ENCODE peak calls at places on chromosome 10, in five cellular contexts. C is AG04449; N is stimulated activated CD8-positive, alpha-beta memory T cell treated with anti-CD3 and anti-CD28 coated beads, Interleukin-12 subunit alpha, Interleukin-12 subunit beta, amount 100 ng/mL, for 1 hour; H is HCT116; J is Right ventricle myocardium inferior. Z is an unnamed sample.

GRCh38 chr10:25226775-25227682 is 52.2 kb downstream of the GPR158 start:
- DNase-seq in C (no peak), J (no peak), N (no peak), H (peak), Z (no peak)

GRCh38 chr10:125886914-125887512 is 5.9 kb upstream of the DHX32 start:
- DNase-seq in H (no peak), J (no peak), C (no peak), N (no peak), Z (no peak)

GRCh38 chr10:23886355-23886754 is 322.6 kb upstream of the KIAA1217 start:
- DNase-seq in H (no peak), C (no peak), N (no peak), J (no peak), Z (no peak)

GRCh38 chr10:84659497-84660276 is 331.3 kb downstream of the CCSER2 start:
- DNase-seq in H (no peak), C (no peak), J (no peak), N (no peak), Z (no peak)

GRCh38 chr10:30435068-30435422 is 1.1 kb downstream of the MAP3K8 start:
- DNase-seq in H (no peak), N (no peak), C (no peak), J (no peak), Z (no peak)

GRCh38 chr10:4131407-4132215 is 346.6 kb upstream of the KLF6 start:
- DNase-seq in H (no peak), C (peak), J (no peak), N (no peak), Z (peak)

GRCh38 chr10:86305521-86305920 is 61.1 kb downstream of the GRID1 start:
- DNase-seq in C (no peak), J (no peak), H (no peak), N (no peak), Z (no peak)

GRCh38 chr10:27659786-27660185 is 85.8 kb downstream of the MKX start:
- DNase-seq in C (no peak), H (no peak), J (no peak), N (no peak), Z (no peak)

GRCh38 chr10:110337906-110338305 is 33.2 kb upstream of the SMNDC1 start:
- DNase-seq in H (no peak), N (no peak), J (no peak), C (no peak), Z (no peak)

GRCh38 chr10:81905161-81905560 is 30.2 kb downstream of the NRG3 start:
- DNase-seq in J (no peak), N (no peak), C (no peak), H (no peak), Z (no peak)

GRCh38 chr10:99329238-99329890 is at the start of gene CNNM1:
- DNase-seq in N (no peak), J (no peak), H (no peak), C (no peak), Z (no peak)

GRCh38 chr10:104735036-104735435 is 93.9 kb downstream of the SORCS3 start:
- DNase-seq in H (no peak), C (no peak), J (peak), N (no peak), Z (no peak)

GRCh38 chr10:74048433-74048832 is 50.5 kb downstream of the VCL start:
- DNase-seq in H (no peak), N (no peak), J (no peak), C (no peak), Z (no peak)

GRCh38 chr10:6647811-6648526 is 67.9 kb upstream of the PRKCQ start:
- DNase-seq in N (peak), C (no peak), H (peak), J (peak), Z (no peak)

GRCh38 chr10:74766501-74766900 is 59.9 kb upstream of the KAT6B start:
- DNase-seq in J (no peak), N (no peak), C (no peak), H (no peak), Z (no peak)

GRCh38 chr10:131211146-131211545 is 100.4 kb downstream of the TCERG1L start:
- DNase-seq in H (no peak), C (no peak), N (no peak), J (no peak), Z (no peak)

GRCh38 chr10:71086439-71087080 is 125.8 kb upstream of the UNC5B start:
- DNase-seq in J (no peak), N (no peak), C (no peak), H (no peak), Z (no peak)

GRCh38 chr10:60466267-60467201 is 76.9 kb upstream of the ANK3 start:
- DNase-seq in H (no peak), N (no peak), J (no peak), C (no peak), Z (peak)

GRCh38 chr10:112981553-112981952 is 31.5 kb downstream of the TCF7L2 start:
- DNase-seq in J (no peak), C (no peak), H (no peak), N (no peak), Z (no peak)

GRCh38 chr10:70866424-70866823 is 21.9 kb downstream of the PCBD1 start:
- DNase-seq in H (no peak), N (no peak), J (no peak), C (no peak), Z (no peak)

GRCh38 chr10:31318382-31318853 is 598 bp upstream of the ZEB1 start:
- DNase-seq in J (peak), C (no peak), N (no peak), H (peak), Z (no peak)

GRCh38 chr10:77898323-77899079 is 28.1 kb downstream of the DLG5 start:
- DNase-seq in J (no peak), N (no peak), H (no peak), C (no peak), Z (no peak)

GRCh38 chr10:85641479-85641967 is 725.1 kb downstream of the GRID1 start:
- DNase-seq in H (peak), J (no peak), C (no peak), N (no peak), Z (no peak)

GRCh38 chr10:119872860-119873671 is 423 bp upstream of the MCMBP start:
- DNase-seq in C (no peak), J (peak), H (peak), N (peak), Z (peak)

GRCh38 chr10:91772461-91772860 is 25.8 kb upstream of the TNKS2 start:
- DNase-seq in H (no peak), N (no peak), J (no peak), C (no peak), Z (no peak)

GRCh38 chr10:7311256-7312178 is 99.3 kb downstream of the SFMBT2 start:
- DNase-seq in J (no peak), H (no peak), N (no peak), C (no peak), Z (no peak)